ENCODE peak calls at places on chromosomes 5 and 9, in six cellular contexts. E is colonic mucosa, N is OCI-LY7, U is tibial artery, D is mucosa of descending colon, C is hepatocyte. Z is an unnamed sample. For H3K4me1, the result is how much of the 10 kb centered on the place peaks cover.

GRCh38 chr5:14319102-14319501 is 176.0 kb downstream of the TRIO start:
- DNase-seq in E (no peak), N (no peak), D (no peak), C (no peak), U (no peak), Z (no peak)

GRCh38 chr9:109107402-109108240 is 12.1 kb downstream of the TMEM245 start:
- DNase-seq in U (no peak), C (peak), E (no peak), D (no peak), N (no peak), Z (no peak)

GRCh38 chr9:129236441-129237145 is 58.5 kb upstream of the IER5L start:
- DNase-seq in E (no peak), N (peak), C (no peak), U (no peak), D (no peak), Z (no peak)

GRCh38 chr5:38463634-38464521 is 92.6 kb downstream of the LIFR start:
- DNase-seq in C (peak), D (no peak), U (no peak), N (no peak), E (no peak), Z (no peak)

GRCh38 chr9:129554649-129555048 is 66.3 kb downstream of the C9orf50 start:
- DNase-seq in C (no peak), D (no peak), E (no peak), U (no peak), N (no peak), Z (peak)

GRCh38 chr9:121282309-121283071 is 14.5 kb downstream of the GSN start:
- DNase-seq in E (peak), N (no peak), D (peak), U (peak), C (no peak), Z (no peak)

GRCh38 chr9:13750061-13750460 is 470.6 kb upstream of the MPDZ start:
- DNase-seq in E (no peak), U (no peak), N (no peak), D (no peak), C (no peak), Z (no peak)

GRCh38 chr9:20139755-20140154 is 350.9 kb upstream of the SLC24A2 start:
- DNase-seq in E (no peak), N (no peak), C (no peak), D (no peak), U (no peak), Z (peak)

GRCh38 chr5:91104062-91104448 is 279.1 kb downstream of the ARRDC3 start:
- DNase-seq in D (no peak), U (no peak), C (no peak), E (no peak), N (no peak), Z (no peak)

GRCh38 chr9:69861011-69861410 is 40.4 kb downstream of the CFAP95 start:
- DNase-seq in D (no peak), C (no peak), N (no peak), E (no peak), U (no peak), Z (no peak)

GRCh38 chr5:96072138-96072790 is 110.6 kb upstream of the ELL2 start:
- DNase-seq in E (no peak), D (no peak), N (no peak), U (no peak), C (no peak), Z (no peak)

GRCh38 chr5:151037561-151038291 is 17.3 kb downstream of the GPX3 start:
- DNase-seq in U (peak), C (no peak), E (no peak), D (no peak), N (no peak), Z (no peak)

GRCh38 chr5:14267166-14267838 is 124.2 kb downstream of the TRIO start:
- DNase-seq in D (no peak), C (no peak), N (no peak), U (no peak), E (no peak), Z (no peak)

GRCh38 chr9:91427873-91428272 is 4.2 kb upstream of the NFIL3 start:
- DNase-seq in N (no peak), C (peak), D (no peak), U (no peak), E (no peak), Z (no peak)

GRCh38 chr9:124290053-124290581 is 32.4 kb downstream of the NEK6 start:
- DNase-seq in U (no peak), N (peak), C (no peak), D (no peak), E (no peak), Z (no peak)

GRCh38 chr5:174306345-174307030 is 261.0 kb downstream of the NSG2 start:
- DNase-seq in U (no peak), E (no peak), D (no peak), N (no peak), C (no peak), Z (no peak)

GRCh38 chr9:133323991-133324703 is 11.8 kb downstream of the SURF6 start:
- DNase-seq in N (no peak), U (peak), C (no peak), D (no peak), E (no peak), Z (no peak)

GRCh38 chr5:60649288-60649917 is 50.6 kb downstream of the DEPDC1B start:
- DNase-seq in N (peak), C (peak), E (no peak), D (no peak), U (no peak), Z (no peak)

GRCh38 chr5:27947088-27947487 is 908.7 kb upstream of the CDH9 start:
- DNase-seq in U (no peak), D (no peak), N (no peak), E (no peak), C (no peak), Z (peak)

GRCh38 chr9:14806941-14807340 is 84.4 kb upstream of the CER1 start:
- DNase-seq in E (no peak), U (no peak), C (no peak), D (no peak), N (no peak), Z (no peak)

GRCh38 chr5:170312666-170313065 is 15.1 kb upstream of the LCP2 start:
- DNase-seq in U (no peak), D (no peak), C (peak), E (no peak), N (no peak), Z (no peak)

GRCh38 chr5:66554211-66554610 is 42.0 kb upstream of the MAST4 start:
- DNase-seq in C (no peak), D (no peak), U (no peak), E (no peak), N (peak), Z (no peak)

GRCh38 chr9:121888438-121888775 is 204.7 kb downstream of the TTLL11 start:
- DNase-seq in N (no peak), E (no peak), D (no peak), C (no peak), U (no peak), Z (no peak)

GRCh38 chr9:37876376-37876775 is 27.6 kb downstream of the SLC25A51 start:
- DNase-seq in N (no peak), E (no peak), C (no peak), D (no peak), U (no peak), Z (no peak)

DNA sequence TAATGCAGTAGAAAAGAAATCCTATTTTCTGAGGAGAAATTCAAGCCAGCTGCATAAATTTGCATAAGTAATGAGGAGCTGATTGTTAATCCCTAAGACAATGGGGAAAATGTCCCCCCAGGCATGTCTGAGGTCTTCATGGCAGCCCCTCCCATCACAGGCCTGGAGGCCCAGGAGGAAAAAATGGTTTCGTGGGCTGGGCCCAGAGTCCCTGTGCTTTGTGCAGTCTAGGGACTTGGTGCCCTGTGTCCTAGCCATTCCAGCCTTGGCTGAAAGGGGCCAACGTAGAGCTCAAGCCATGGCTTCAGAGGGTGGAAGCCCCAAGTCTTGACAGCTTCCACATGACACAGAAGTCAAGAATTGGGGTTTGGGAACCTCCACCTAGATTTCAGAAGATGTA is 357.5 kb downstream of the SPATA31D1 start:
- DNase-seq in U (no peak), E (no peak), N (peak), C (no peak), D (no peak), Z (no peak)
- TF ChIP-seq CTCF in U (no peak), E (no peak), N (no peak), C (no peak), D (no peak), Z (no peak)

GRCh38 chr5:143390941-143391340 is 12.5 kb downstream of the NR3C1 start:
- DNase-seq in N (no peak), D (no peak), U (no peak), E (no peak), C (no peak), Z (no peak)

GRCh38 chr5:143390258-143390657 is 13.2 kb downstream of the NR3C1 start:
- DNase-seq in N (no peak), C (no peak), D (no peak), E (no peak), U (no peak), Z (no peak)

GRCh38 chr5:143396353-143396940 is 7.0 kb downstream of the NR3C1 start:
- DNase-seq in U (no peak), C (no peak), E (no peak), D (no peak), N (no peak), Z (no peak)

GRCh38 chr5:143395638-143396352 is 7.7 kb downstream of the NR3C1 start:
- DNase-seq in U (no peak), N (peak), C (no peak), E (no peak), D (no peak), Z (no peak)

GRCh38 chr5:143393516-143393915 is 10.0 kb downstream of the NR3C1 start:
- DNase-seq in D (no peak), N (no peak), C (no peak), E (no peak), U (no peak), Z (no peak)
- H3K4me1 ChIP-seq in D (under half), N (under half), C (under half), E (under half), U (under half), Z (under half)

DNA sequence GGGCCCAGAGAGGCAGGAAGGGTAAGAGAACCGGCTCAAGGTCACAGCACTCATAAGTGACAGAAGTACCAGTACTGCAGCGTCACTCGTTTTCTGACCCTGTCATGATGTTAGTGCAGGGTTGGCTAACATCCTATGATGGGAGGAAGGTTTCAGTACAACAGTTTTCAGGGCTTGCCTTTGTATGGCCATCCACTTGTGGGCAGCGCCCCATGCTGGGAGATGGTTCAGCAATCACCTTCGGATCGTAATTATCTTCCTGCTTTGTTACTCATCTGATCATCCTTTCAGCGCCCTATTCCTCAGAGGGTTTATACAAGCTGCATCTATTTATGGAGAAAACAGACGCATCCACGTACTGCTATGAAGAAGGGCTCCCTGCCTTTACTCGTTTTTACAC is 2.4 kb downstream of the MAP1B start:
- DNase-seq in C (peak), N (no peak), E (no peak), U (peak), D (no peak), Z (peak)
- TF ChIP-seq CTCF in C (no peak), N (no peak), E (no peak), U (no peak), D (no peak), Z (no peak)

DNA sequence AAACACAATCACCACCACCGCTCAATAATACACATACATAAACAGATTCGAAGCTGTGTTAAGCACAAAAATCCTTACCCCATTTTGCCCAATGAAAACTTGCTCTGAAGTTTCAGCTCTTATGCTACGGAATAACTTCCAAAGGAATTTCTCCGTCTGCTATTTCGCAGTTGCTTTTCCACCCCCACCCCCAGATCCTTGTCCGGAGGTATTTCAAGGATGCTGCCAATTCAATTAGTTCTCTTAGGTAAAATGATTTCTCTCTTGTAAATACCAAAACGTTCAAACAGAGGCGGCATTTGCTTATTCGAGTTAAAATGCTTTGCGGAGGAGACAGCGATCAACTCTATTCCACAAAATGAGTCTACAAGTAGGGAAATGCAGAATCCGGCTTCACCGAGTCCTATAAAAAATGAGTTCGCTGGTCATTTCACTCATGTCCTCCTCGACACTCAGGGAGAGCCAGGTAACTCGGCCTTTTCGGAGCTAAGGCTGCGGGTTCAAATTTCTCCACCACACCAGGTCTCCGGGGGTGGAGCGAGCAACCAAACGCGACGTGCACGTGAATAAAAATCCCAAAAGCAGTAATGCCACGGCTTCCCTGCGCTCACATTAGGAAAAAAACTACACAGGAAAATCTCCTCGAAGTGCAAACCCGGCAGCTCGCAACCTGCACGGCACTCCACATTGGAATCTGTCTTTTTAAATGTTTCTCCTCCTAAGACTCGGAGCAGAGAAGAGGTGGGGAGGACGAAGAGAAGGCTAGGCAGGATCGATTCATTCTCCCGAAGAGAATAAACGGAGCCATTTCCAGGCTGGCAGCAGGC is 1.0 kb downstream of the HOMER1 start:
- DNase-seq in U (no peak), D (no peak), N (peak), E (no peak), C (peak), Z (peak)
- H3K4me1 ChIP-seq in U (under half), D (under half), N (under half), E (under half), C (under half), Z (under half)

GRCh38 chr5:117455236-117456233 is 880.9 kb upstream of the SEMA6A start:
- DNase-seq in D (peak), N (peak), C (peak), U (no peak), E (peak), Z (peak)

GRCh38 chr5:117454716-117455212 is 880.1 kb upstream of the SEMA6A start:
- DNase-seq in N (peak), C (peak), D (peak), U (peak), E (peak), Z (peak)
- TF ChIP-seq CTCF in N (peak), C (peak), D (peak), U (peak), E (peak), Z (peak)

GRCh38 chr5:154676508-154676907 is 78.7 kb upstream of the LARP1 start:
- DNase-seq in N (no peak), D (no peak), U (no peak), C (no peak), E (no peak), Z (no peak)

GRCh38 chr5:154679501-154679900 is 75.7 kb upstream of the LARP1 start:
- DNase-seq in U (no peak), N (no peak), E (no peak), C (no peak), D (no peak), Z (no peak)

GRCh38 chr5:154673506-154673905 is 81.7 kb upstream of the LARP1 start:
- DNase-seq in E (no peak), D (no peak), C (no peak), N (no peak), U (no peak), Z (no peak)

GRCh38 chr5:154674029-154674428 is 81.1 kb upstream of the LARP1 start:
- DNase-seq in E (no peak), U (no peak), C (no peak), N (no peak), D (no peak), Z (no peak)

GRCh38 chr5:154677921-154678320 is 77.3 kb upstream of the LARP1 start:
- DNase-seq in U (no peak), D (no peak), E (no peak), C (peak), N (no peak), Z (no peak)
- H3K4me1 ChIP-seq in U (under half), D (under half), E (under half), C (under half), N (under half), Z (under half)

GRCh38 chr5:178854284-178854683 is 5.5 kb upstream of the ZNF354B start:
- DNase-seq in C (no peak), U (no peak), D (no peak), N (no peak), E (no peak), Z (no peak)

GRCh38 chr5:178861627-178862026 is 1.9 kb downstream of the ZNF354B start:
- DNase-seq in U (no peak), E (no peak), D (no peak), C (no peak), N (no peak), Z (no peak)

DNA sequence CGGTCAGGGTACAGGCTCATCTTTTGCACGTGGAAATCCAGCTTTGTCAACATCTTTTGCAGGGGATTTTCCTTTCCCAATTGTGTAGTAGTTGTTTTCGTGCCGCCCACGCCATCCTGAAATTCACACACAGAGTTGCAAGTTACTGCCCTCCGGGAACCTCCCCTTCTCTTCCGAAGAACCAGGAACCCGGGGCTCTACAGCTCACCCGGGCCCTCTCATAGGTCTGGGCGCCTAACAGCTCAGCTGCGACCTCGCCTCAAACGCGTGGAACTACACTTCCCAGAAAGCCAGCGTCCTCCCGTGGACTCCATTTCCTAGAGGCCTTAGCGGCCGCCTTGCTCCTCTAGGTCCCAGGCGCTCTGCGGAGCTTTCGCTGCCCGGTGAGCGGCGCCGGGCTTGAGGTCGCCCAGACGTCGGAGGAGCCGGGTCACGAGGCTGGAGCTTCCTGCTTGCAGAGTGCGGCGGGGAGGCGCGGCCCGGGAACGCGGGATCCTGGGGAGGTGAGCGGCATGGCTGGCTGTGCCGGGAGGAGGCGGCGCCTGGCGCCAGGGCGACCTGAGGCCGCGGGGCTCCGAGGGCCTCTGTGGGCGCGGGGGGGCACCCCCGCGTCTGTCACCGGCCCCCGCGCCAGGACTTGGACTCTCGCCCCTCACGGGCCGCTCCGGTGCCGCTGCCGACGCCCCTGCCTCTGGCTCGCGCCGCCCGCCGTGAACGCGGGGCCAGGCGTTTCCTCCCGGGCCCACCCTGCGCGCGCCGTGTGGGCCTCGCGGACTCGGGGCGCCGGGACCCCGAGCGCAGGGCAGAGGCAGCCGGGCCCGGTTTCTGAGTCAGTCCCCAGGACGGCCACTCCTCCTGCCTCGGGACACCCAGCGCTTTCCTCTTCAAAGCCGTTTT is at the start of gene ZNF354B:
- DNase-seq in U (peak), C (peak), E (peak), N (peak), D (peak), Z (peak)
- TF ChIP-seq CTCF in U (no peak), C (no peak), E (no peak), N (no peak), D (no peak), Z (peak)

DNA sequence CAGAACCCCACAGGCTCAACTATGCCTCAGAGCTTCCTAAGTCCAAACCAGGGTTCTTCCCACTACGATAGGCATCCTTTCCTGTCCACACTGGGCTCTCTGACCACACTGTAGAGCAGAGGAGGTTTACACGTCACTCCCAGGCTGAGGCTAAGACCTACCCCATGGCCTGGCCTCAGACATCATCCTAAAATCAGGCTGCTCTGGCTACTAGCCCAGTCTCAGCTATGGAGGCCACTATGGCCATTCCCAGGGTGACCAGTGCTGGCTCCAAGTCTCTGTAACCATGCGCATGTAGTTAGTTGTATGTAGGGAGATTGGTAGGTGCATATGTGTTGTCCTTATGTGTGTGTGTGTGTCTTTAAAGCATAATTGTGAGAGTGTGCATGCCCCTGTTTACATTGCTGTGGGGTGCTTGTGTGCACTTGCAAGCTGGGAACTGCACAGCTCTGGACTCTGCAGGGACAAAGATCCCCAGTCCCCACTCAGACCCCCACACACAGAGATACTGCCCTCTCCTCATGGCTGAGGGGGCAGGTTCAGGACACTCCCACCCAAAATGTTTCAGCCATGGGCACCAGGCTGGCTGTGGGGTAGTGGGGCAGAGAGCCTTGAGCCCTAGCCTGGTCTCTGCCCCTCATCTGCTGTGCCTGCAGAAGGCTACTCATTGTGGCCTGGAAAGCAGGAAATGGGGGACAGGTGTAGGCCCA is 12.3 kb downstream of the PDLIM4 start:
- DNase-seq in N (no peak), E (peak), U (no peak), C (no peak), D (no peak), Z (no peak)
- H3K4me1 ChIP-seq in N (under half), E (under half), U (under half), C (under half), D (under half), Z (under half)

Z was measured in neural progenitor cell.